ENCODE peak calls at places on chromosomes 16 and 17, in six cellular contexts. Z is sigmoid colon, U is tibial artery, B is mucosa of descending colon, W is HCT116, O is heart left ventricle. G is an unnamed sample. For H3K4me1, the result is how much of the 10 kb centered on the place peaks cover.

GRCh38 chr16:88132836-88133506 is 181.7 kb downstream of the BANP start:
- DNase-seq in Z (no peak), U (no peak), B (no peak), W (no peak), O (no peak), G (no peak)

GRCh38 chr16:81755915-81756644 is 23.0 kb upstream of the PLCG2 start:
- DNase-seq in Z (no peak), U (no peak), B (no peak), W (no peak), O (peak), G (no peak)

GRCh38 chr16:88298882-88299745 is 83.6 kb upstream of the ZNF469 start:
- DNase-seq in Z (no peak), U (no peak), B (no peak), W (no peak), O (no peak), G (no peak)

GRCh38 chr17:4881761-4882555 is 17.4 kb upstream of the C17orf107 start:
- DNase-seq in Z (no peak), U (no peak), B (peak), W (no peak), O (peak), G (peak)

GRCh38 chr17:3929181-3929580 is 12.9 kb upstream of the P2RX1 start:
- DNase-seq in Z (no peak), U (no peak), B (no peak), W (no peak), O (no peak), G (no peak)

GRCh38 chr17:68565656-68566055 is 35.5 kb downstream of the FAM20A start:
- DNase-seq in Z (no peak), U (no peak), B (no peak), W (no peak), O (no peak), G (no peak)

GRCh38 chr16:67086829-67087228 is 22.9 kb upstream of the PHAF1 start:
- DNase-seq in Z (no peak), U (no peak), B (no peak), W (no peak), O (no peak), G (no peak)

GRCh38 chr17:80204626-80205468 is 15.3 kb downstream of the SGSH start:
- DNase-seq in Z (no peak), U (no peak), B (no peak), W (no peak), O (no peak), G (no peak)

GRCh38 chr17:7561589-7562207 is at the start of gene SENP3:
- DNase-seq in Z (peak), U (peak), B (peak), W (peak), O (peak), G (peak)

GRCh38 chr16:72963921-72964320 is 84.0 kb downstream of the ZFHX3 start:
- DNase-seq in Z (no peak), U (no peak), B (no peak), W (no peak), O (no peak), G (no peak)

GRCh38 chr16:3819741-3820724 is 60.5 kb downstream of the CREBBP start:
- DNase-seq in Z (no peak), U (no peak), B (no peak), W (peak), O (no peak), G (peak)

GRCh38 chr16:30355954-30356308 is 823 bp upstream of the CD2BP2 start:
- DNase-seq in Z (no peak), U (no peak), B (no peak), W (no peak), O (no peak), G (no peak)

GRCh38 chr17:12599185-12599920 is 66.3 kb upstream of the MYOCD start:
- DNase-seq in Z (no peak), U (no peak), B (no peak), W (no peak), O (no peak), G (no peak)

DNA sequence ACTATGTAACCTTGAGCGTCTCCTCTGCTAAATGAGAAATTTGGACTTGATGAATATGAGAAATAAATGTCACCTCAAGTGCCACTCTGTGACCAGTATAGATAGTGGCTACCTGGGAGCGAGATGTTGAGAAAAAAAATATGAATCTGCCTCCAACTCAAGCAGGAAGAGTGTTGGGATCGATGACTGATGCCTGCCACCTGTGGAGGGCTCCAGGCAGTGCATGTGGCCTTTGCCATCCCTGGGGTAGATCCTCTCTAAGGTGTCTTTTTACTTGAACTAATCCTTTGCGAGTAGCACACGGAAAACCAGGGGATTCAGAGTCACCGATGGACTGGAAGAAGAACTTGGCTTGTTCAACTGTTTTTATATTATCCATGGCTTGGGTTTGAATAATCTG is 9.4 kb downstream of the CCDC182 start:
- DNase-seq in Z (no peak), U (no peak), B (no peak), W (peak), O (no peak), G (no peak)
- TF ChIP-seq CTCF in Z (no peak), U (no peak), B (no peak), W (peak), O (no peak), G (no peak)

DNA sequence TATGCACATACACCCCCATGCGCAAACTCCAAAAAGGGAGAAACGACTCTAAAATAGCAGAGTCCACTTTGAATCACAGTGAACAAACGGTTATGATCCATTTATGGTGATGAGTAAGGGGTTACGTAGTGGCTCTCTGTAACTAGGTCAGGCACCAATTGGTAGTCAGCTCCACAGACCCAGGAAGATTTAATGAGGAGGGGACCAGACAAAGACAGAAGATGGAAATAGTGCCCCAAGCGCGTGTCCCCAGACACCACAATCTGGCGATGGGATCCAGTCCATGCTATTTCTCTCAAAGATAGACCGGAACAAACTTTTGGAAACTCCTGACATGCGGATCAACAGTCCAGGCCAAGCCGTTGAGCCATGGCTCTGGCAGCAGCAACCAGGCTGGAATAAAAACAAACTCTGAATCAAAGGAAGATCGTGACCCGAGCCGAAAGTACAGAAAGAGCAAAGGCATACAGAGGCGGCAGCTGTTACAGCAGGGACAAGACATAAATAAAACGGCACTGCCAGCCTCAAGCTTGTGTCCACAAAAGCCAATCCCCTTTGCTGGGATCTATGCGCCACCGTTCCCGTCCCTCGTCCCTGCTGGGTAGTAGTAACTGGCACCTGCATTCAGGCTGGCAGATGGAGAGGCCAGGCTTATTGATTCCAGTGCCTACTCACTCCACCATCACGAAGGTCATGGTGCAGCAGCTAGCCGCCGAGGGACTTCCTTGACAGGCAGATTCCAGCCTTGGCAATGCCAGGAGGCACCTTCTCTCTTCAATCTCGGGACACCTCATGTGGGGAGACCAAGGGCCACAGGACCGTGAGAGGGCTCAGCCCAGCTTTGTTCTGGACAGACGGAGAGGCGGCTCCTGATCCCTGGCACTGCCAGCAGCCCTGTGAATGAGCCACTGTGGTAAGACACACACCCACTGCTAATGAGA is 50.2 kb downstream of the CDH11 start:
- DNase-seq in Z (peak), U (peak), B (no peak), W (no peak), O (peak), G (peak)
- H3K4me3 ChIP-seq in Z (peak), U (peak), B (no peak), W (no peak), O (peak), G (no peak)

DNA sequence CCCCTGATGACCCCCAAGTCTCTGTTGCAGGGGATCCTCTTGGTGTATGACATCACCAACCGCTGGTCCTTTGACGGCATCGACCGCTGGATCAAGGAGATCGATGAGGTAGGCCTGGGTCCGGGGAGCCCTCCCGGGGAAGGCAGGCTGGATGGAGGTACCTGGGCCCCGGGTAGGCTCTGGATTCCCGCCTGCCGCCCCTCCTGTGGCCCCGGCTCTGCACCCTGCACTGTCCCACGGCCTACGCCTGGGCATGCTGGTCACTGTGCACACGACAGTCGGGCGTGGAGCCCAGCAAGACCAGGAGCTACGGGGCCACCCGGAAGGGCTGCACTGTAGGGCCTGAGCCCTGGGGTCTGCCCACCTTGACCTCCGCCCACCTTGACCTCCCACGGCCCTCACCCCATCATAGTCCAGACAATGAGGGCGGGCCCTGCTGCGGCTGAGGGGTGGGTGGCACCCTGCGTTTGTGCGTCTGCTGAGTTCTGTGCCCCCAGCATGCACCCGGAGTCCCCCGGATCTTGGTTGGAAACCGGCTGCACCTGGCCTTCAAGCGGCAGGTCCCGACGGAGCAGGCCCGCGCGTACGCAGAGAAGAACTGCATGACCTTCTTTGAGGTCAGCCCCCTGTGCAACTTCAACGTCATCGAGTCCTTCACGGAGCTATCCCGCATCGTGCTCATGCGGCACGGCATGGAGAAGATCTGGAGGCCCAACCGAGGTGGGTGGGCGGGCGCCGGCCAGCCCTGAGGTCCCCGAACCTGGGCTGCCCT is 5.2 kb upstream of the WFIKKN1 start:
- DNase-seq in Z (peak), U (no peak), B (no peak), W (no peak), O (no peak), G (no peak)
- H3K4me1 ChIP-seq in Z (under half), U (under half), B (under half), W (half or more), O (under half), G (under half)

DNA sequence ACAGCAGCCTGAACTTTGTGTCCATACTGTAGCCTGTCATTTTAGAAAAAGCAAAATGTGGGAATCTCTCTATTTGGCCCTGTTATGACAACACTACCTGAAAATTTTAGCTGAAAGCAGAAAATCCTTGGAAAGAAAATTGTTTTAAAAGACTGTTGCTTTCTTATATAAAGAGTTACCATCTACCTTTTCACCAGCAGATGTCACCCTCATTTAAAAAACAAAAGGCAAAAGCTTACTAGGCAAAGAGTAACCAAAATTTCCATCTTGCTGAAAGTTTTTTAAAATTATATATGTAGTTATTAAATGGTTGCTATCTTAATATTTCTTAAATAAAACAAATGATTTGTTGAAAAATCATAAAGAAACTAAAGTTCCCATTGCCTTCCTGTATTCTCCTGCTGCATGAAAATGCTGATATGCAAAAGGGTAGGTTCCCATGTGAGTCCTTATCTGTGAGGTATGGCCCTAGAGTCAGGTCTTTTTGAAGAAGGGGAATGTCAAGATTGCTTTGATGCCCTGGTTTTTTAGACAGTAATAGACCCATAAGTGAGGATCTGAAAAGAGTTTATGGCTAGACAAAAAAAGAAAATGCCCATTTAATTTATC is 61.0 kb downstream of the TNRC6C start:
- DNase-seq in Z (no peak), U (no peak), B (no peak), W (peak), O (no peak), G (no peak)
- TF ChIP-seq CTCF in Z (peak), U (peak), B (no peak), W (peak), O (peak), G (peak)

DNA sequence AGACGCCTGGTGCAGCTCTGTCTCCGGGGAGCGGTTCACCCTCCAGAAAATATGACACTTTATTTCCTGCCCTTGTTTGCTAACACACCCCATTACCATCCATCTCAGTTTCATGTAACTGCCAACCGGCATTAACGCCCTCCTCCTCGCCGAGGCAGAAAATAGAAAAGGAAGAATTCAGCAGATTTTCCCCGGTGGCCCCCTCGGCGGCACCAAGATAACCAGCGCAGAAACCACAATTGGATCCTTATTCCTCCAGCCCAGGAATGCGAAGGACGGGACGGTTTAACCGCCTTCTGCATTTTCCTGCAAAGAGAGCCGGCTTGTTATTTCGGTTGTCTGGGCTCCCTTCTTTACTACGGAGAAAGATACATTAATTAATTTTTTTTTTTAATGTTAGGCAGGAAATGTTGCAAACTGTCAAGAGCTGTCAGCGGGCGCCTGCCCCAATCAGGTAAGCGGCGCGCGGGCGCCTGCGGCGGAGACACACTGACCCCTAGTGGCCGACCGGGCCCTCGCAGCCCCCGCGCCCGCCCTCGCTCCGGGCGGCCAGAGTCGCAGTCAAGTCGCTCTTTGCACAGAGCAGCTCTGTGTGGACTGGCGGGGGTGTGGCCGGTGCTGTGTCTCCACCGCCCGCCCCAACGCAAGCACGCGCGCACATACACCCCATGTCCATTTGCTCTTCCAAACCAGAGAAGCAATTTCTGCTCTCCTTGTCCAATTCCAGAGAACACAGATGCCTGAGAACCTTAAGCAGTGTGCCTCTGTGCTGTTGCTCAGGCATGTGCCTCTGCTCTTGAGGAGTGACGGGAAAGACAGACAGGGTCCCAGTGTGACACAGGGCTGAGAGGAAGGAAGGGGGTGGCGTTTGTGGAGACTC is 53.6 kb downstream of the C17orf67 start:
- DNase-seq in Z (peak), U (peak), B (peak), W (peak), O (peak), G (peak)
- H3K4me3 ChIP-seq in Z (peak), U (peak), B (no peak), W (peak), O (peak), G (peak)

DNA sequence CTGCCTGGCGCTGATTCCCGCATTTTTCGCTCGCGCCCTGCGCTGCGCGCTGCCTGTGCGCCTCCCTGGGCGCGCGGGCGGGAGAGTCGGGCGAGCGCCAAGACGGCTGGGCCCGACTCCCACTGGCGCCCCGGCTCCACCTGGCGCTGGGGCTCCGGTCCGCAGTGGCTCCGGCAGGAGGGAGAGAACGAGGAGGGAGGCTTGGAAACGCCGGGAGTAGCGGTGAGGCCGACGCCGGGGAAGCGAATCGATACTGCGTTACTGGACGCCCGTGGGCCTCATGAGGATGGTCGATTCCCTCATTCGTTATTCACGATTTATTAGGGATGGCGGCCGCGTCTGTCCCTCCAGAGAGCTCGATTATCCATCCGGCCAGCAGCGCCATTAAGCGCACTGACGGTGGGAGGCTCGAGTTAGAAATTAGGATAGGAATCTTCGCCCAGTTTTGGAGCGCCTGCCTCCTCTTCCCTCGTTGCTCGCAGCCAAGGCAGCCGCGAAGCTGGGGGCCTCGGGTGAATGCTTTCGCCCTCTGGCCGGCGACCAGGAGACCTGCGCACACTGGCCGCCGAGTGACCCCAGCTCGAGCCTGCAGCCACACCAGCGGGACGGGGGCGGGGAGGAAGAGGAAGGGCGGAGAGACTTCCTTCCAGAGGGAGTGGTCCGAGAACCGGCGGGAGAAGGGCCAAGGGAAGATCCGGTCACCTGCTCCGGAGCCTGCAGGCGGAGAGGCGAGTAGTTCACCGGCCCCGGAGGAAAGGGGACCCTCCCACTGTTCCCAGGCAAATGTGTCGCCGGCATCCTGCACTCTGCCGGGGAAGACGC is 1.3 kb upstream of the PCGF2 start:
- DNase-seq in Z (peak), U (peak), B (peak), W (peak), O (peak), G (peak)
- H3K4me1 ChIP-seq in Z (half or more), U (under half), B (half or more), W (half or more), O (half or more), G (under half)

GRCh38 chr17:31541559-31541958 is 150.1 kb downstream of the RAB11FIP4 start:
- DNase-seq in Z (no peak), U (no peak), B (no peak), W (no peak), O (peak), G (no peak)
- TF ChIP-seq CTCF in Z (no peak), U (no peak), B (no peak), W (peak), O (no peak), G (no peak)

GRCh38 chr17:38747385-38748328 is 479 bp downstream of the PCGF2 start:
- DNase-seq in Z (no peak), U (no peak), B (peak), W (no peak), O (peak), G (peak)

GRCh38 chr17:38745545-38745944 is 2.6 kb downstream of the PCGF2 start:
- DNase-seq in Z (no peak), U (no peak), B (no peak), W (no peak), O (no peak), G (peak)

GRCh38 chr17:38748329-38749221 is at the start of gene PCGF2:
- DNase-seq in Z (peak), U (peak), B (peak), W (peak), O (peak), G (peak)

GRCh38 chr17:38746004-38746892 is 1.9 kb downstream of the PCGF2 start:
- DNase-seq in Z (no peak), U (no peak), B (no peak), W (no peak), O (no peak), G (peak)

DNA sequence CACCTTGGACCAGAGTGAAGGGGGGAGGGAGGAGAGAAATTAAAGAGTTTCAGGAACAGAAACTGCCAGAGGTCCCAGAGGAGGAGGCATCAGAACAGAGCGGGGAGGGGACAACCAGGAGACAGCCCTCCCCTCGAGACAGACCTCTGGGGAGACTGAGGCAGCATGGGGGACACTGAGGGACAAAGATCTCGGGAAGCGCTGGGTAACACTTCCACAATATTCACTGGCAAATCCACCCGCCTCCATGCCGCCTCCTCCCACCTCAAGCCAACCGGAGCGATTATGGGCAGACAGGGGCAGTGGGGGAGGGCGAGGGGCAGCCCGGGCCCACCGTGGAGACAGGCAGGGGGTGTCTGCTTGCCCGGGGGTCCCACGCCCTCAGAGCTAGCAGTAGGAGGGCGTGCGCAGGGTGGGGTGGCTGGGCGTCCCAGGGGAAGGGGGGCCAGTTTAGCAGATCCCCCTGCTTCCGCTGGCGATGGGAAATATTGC is 1.2 kb downstream of the PCGF2 start:
- DNase-seq in Z (no peak), U (no peak), B (no peak), W (no peak), O (no peak), G (peak)
- H3K4me3 ChIP-seq in Z (peak), U (peak), B (peak), W (peak), O (peak), G (peak)

GRCh38 chr17:35942588-35943186 is 826 bp downstream of the LYZL6 start:
- DNase-seq in Z (no peak), U (no peak), B (no peak), W (no peak), O (no peak), G (peak)
- H3K4me1 ChIP-seq in Z (under half), U (under half), B (under half), W (under half), O (under half), G (under half)

GRCh38 chr17:27631897-27632725 is 1.1 kb downstream of the LGALS9 start:
- DNase-seq in Z (no peak), U (no peak), B (peak), W (no peak), O (no peak), G (peak)
- TF ChIP-seq CTCF in Z (no peak), U (no peak), B (no peak), W (no peak), O (no peak), G (no peak)